ENCODE peak calls at places on chromosomes 2 and 18, in five cellular contexts. S, F, U, Z and M are unnamed samples.

GRCh38 chr2:62149708-62150107 is 46.2 kb upstream of the B3GNT2 start:
- DNase-seq in Z (peak), U (no peak), S (peak), F (peak), M (peak)

GRCh38 chr18:9730786-9731185 is 22.7 kb downstream of the RAB31 start:
- DNase-seq in S (no peak), U (no peak), Z (no peak), F (no peak), M (no peak)

GRCh38 chr2:118588826-118589225 is 258.6 kb downstream of the EN1 start:
- DNase-seq in Z (no peak), S (no peak), U (no peak), F (no peak), M (no peak)

GRCh38 chr18:61893971-61894750 is 1.4 kb upstream of the RNF152 start:
- DNase-seq in U (peak), F (peak), S (no peak), Z (peak), M (peak)

GRCh38 chr2:154813636-154814035 is 115.1 kb downstream of the KCNJ3 start:
- DNase-seq in Z (no peak), S (no peak), F (no peak), U (no peak), M (no peak)

GRCh38 chr2:217040099-217040498 is 180.2 kb upstream of the TNP1 start:
- DNase-seq in F (no peak), Z (no peak), U (no peak), S (no peak), M (no peak)

GRCh38 chr18:50051288-50051687 is 143.7 kb downstream of the MYO5B start:
- DNase-seq in F (peak), U (no peak), S (no peak), Z (peak), M (no peak)

GRCh38 chr2:73176205-73176880 is 26.0 kb upstream of the NOTO start:
- DNase-seq in U (peak), Z (peak), F (peak), S (no peak), M (no peak)

GRCh38 chr2:195251221-195251620 is 405.8 kb upstream of the SLC39A10 start:
- DNase-seq in Z (peak), F (peak), S (no peak), U (no peak), M (peak)

GRCh38 chr18:79555885-79556284 is 123.7 kb upstream of the CTDP1 start:
- DNase-seq in S (no peak), Z (no peak), F (no peak), U (no peak), M (no peak)

GRCh38 chr2:19120941-19121750 is 237.3 kb downstream of the OSR1 start:
- DNase-seq in Z (peak), U (no peak), S (no peak), F (peak), M (peak)

GRCh38 chr2:144509548-144510205 is 10.2 kb downstream of the ZEB2 start:
- DNase-seq in U (no peak), S (no peak), Z (no peak), F (peak), M (no peak)

GRCh38 chr18:43180814-43181213 is 65.3 kb upstream of the RIT2 start:
- DNase-seq in U (no peak), Z (no peak), F (no peak), S (no peak), M (no peak)

GRCh38 chr18:44693030-44693784 is 12.5 kb downstream of the SETBP1 start:
- DNase-seq in Z (no peak), S (no peak), F (peak), U (no peak), M (no peak)

GRCh38 chr2:118849226-118850170 is 2.0 kb upstream of the EN1 start:
- DNase-seq in F (no peak), U (no peak), Z (no peak), S (no peak), M (no peak)

GRCh38 chr2:122500316-122501105 is 745.1 kb downstream of the TSN start:
- DNase-seq in S (no peak), Z (no peak), U (no peak), F (peak), M (no peak)

GRCh38 chr2:236607471-236608307 is 38.1 kb downstream of the ACKR3 start:
- DNase-seq in U (no peak), F (no peak), Z (peak), S (no peak), M (peak)